ENCODE peak calls at places on chromosomes 13 and 19, in ten cellular contexts. One of them, this sample, is unnamed. For H3K4me1, the result is how much of the 10 kb centered on the place peaks cover.

GRCh38 chr13:110163020-110163658 is 143.8 kb downstream of the COL4A1 start:
- DNase-seq in PC-3: no peak
- DNase-seq in transverse colon: no peak
- DNase-seq in trophoblast cell: peak
- DNase-seq in left ventricle myocardium inferior: no peak
- DNase-seq in keratinocyte: no peak
- DNase-seq in right cardiac atrium: no peak
- DNase-seq in small intestine: no peak
- DNase-seq in testis: no peak
- DNase-seq in hepatocyte: no peak
- DNase-seq in this sample: no peak

GRCh38 chr13:28658796-28659610 is at the start of gene POMP:
- DNase-seq in PC-3: peak
- DNase-seq in transverse colon: peak
- DNase-seq in trophoblast cell: peak
- DNase-seq in left ventricle myocardium inferior: peak
- DNase-seq in keratinocyte: peak
- DNase-seq in right cardiac atrium: peak
- DNase-seq in small intestine: peak
- DNase-seq in testis: peak
- DNase-seq in hepatocyte: peak
- DNase-seq in this sample: peak

GRCh38 chr19:49626243-49626642 is 13.7 kb downstream of the RRAS start:
- DNase-seq in PC-3: no peak
- DNase-seq in transverse colon: no peak
- DNase-seq in trophoblast cell: no peak
- DNase-seq in left ventricle myocardium inferior: no peak
- DNase-seq in keratinocyte: no peak
- DNase-seq in right cardiac atrium: no peak
- DNase-seq in small intestine: no peak
- DNase-seq in testis: no peak
- DNase-seq in hepatocyte: no peak
- DNase-seq in this sample: no peak

GRCh38 chr13:109096101-109096500 is 466.7 kb downstream of the MYO16 start:
- DNase-seq in PC-3: no peak
- DNase-seq in transverse colon: no peak
- DNase-seq in trophoblast cell: no peak
- DNase-seq in left ventricle myocardium inferior: no peak
- DNase-seq in keratinocyte: no peak
- DNase-seq in right cardiac atrium: no peak
- DNase-seq in small intestine: no peak
- DNase-seq in testis: no peak
- DNase-seq in hepatocyte: no peak
- DNase-seq in this sample: no peak

GRCh38 chr13:100601716-100602115 is 13.1 kb upstream of the GGACT start:
- DNase-seq in PC-3: no peak
- DNase-seq in transverse colon: no peak
- DNase-seq in trophoblast cell: no peak
- DNase-seq in left ventricle myocardium inferior: no peak
- DNase-seq in keratinocyte: no peak
- DNase-seq in right cardiac atrium: no peak
- DNase-seq in small intestine: no peak
- DNase-seq in testis: no peak
- DNase-seq in hepatocyte: no peak
- DNase-seq in this sample: no peak

GRCh38 chr13:46648166-46648607 is 95.2 kb downstream of the LRCH1 start:
- DNase-seq in PC-3: peak
- DNase-seq in transverse colon: peak
- DNase-seq in trophoblast cell: peak
- DNase-seq in left ventricle myocardium inferior: no peak
- DNase-seq in keratinocyte: no peak
- DNase-seq in right cardiac atrium: no peak
- DNase-seq in small intestine: peak
- DNase-seq in testis: no peak
- DNase-seq in hepatocyte: peak
- DNase-seq in this sample: no peak

GRCh38 chr13:98142427-98143156 is at the start of gene FARP1:
- DNase-seq in PC-3: peak
- DNase-seq in transverse colon: peak
- DNase-seq in trophoblast cell: peak
- DNase-seq in left ventricle myocardium inferior: peak
- DNase-seq in keratinocyte: no peak
- DNase-seq in right cardiac atrium: peak
- DNase-seq in small intestine: peak
- DNase-seq in testis: peak
- DNase-seq in hepatocyte: peak
- DNase-seq in this sample: peak

GRCh38 chr19:42075364-42075615 is 676 bp upstream of the ZNF574 start:
- DNase-seq in PC-3: no peak
- DNase-seq in transverse colon: no peak
- DNase-seq in trophoblast cell: no peak
- DNase-seq in left ventricle myocardium inferior: no peak
- DNase-seq in keratinocyte: no peak
- DNase-seq in right cardiac atrium: no peak
- DNase-seq in small intestine: no peak
- DNase-seq in testis: no peak
- DNase-seq in hepatocyte: no peak
- DNase-seq in this sample: no peak

GRCh38 chr19:46674416-46675178 is 13.6 kb upstream of the DACT3 start:
- DNase-seq in PC-3: peak
- DNase-seq in transverse colon: no peak
- DNase-seq in trophoblast cell: no peak
- DNase-seq in left ventricle myocardium inferior: no peak
- DNase-seq in keratinocyte: no peak
- DNase-seq in right cardiac atrium: peak
- DNase-seq in small intestine: no peak
- DNase-seq in testis: peak
- DNase-seq in hepatocyte: no peak
- DNase-seq in this sample: no peak

GRCh38 chr19:33747273-33747672 is 49.4 kb upstream of the KCTD15 start:
- DNase-seq in PC-3: no peak
- DNase-seq in transverse colon: no peak
- DNase-seq in trophoblast cell: no peak
- DNase-seq in left ventricle myocardium inferior: no peak
- DNase-seq in keratinocyte: no peak
- DNase-seq in right cardiac atrium: no peak
- DNase-seq in small intestine: no peak
- DNase-seq in testis: no peak
- DNase-seq in hepatocyte: no peak
- DNase-seq in this sample: no peak

GRCh38 chr19:21655540-21656126 is 111.7 kb downstream of the ZNF100 start:
- DNase-seq in PC-3: no peak
- DNase-seq in transverse colon: no peak
- DNase-seq in trophoblast cell: peak
- DNase-seq in left ventricle myocardium inferior: no peak
- DNase-seq in keratinocyte: no peak
- DNase-seq in right cardiac atrium: no peak
- DNase-seq in small intestine: no peak
- DNase-seq in testis: no peak
- DNase-seq in hepatocyte: no peak
- DNase-seq in this sample: no peak

GRCh38 chr19:18978616-18979015 is 37.6 kb upstream of the HOMER3 start:
- DNase-seq in PC-3: no peak
- DNase-seq in transverse colon: no peak
- DNase-seq in trophoblast cell: no peak
- DNase-seq in left ventricle myocardium inferior: no peak
- DNase-seq in keratinocyte: no peak
- DNase-seq in right cardiac atrium: no peak
- DNase-seq in small intestine: no peak
- DNase-seq in testis: no peak
- DNase-seq in hepatocyte: no peak
- DNase-seq in this sample: no peak

GRCh38 chr19:47069795-47070194 is 21.4 kb upstream of the TMEM160 start:
- DNase-seq in PC-3: no peak
- DNase-seq in transverse colon: no peak
- DNase-seq in trophoblast cell: no peak
- DNase-seq in left ventricle myocardium inferior: no peak
- DNase-seq in keratinocyte: no peak
- DNase-seq in right cardiac atrium: peak
- DNase-seq in small intestine: no peak
- DNase-seq in testis: no peak
- DNase-seq in hepatocyte: no peak
- DNase-seq in this sample: no peak

GRCh38 chr19:1854542-1855039 is 6.3 kb upstream of the REXO1 start:
- DNase-seq in PC-3: no peak
- DNase-seq in transverse colon: peak
- DNase-seq in trophoblast cell: no peak
- DNase-seq in left ventricle myocardium inferior: peak
- DNase-seq in keratinocyte: no peak
- DNase-seq in right cardiac atrium: peak
- DNase-seq in small intestine: no peak
- DNase-seq in testis: no peak
- DNase-seq in hepatocyte: no peak
- DNase-seq in this sample: no peak

GRCh38 chr13:51981355-51981754 is 29.9 kb downstream of the ATP7B start:
- DNase-seq in PC-3: no peak
- DNase-seq in transverse colon: no peak
- DNase-seq in trophoblast cell: peak
- DNase-seq in left ventricle myocardium inferior: no peak
- DNase-seq in keratinocyte: no peak
- DNase-seq in right cardiac atrium: no peak
- DNase-seq in small intestine: no peak
- DNase-seq in testis: no peak
- DNase-seq in hepatocyte: no peak
- DNase-seq in this sample: no peak

GRCh38 chr13:51977606-51978005 is 33.6 kb downstream of the ATP7B start:
- DNase-seq in PC-3: no peak
- DNase-seq in transverse colon: no peak
- DNase-seq in trophoblast cell: no peak
- DNase-seq in left ventricle myocardium inferior: no peak
- DNase-seq in keratinocyte: no peak
- DNase-seq in right cardiac atrium: no peak
- DNase-seq in small intestine: no peak
- DNase-seq in testis: no peak
- DNase-seq in hepatocyte: no peak
- DNase-seq in this sample: no peak

GRCh38 chr13:51976890-51977289 is 34.4 kb downstream of the ATP7B start:
- DNase-seq in PC-3: no peak
- DNase-seq in transverse colon: no peak
- DNase-seq in trophoblast cell: no peak
- DNase-seq in left ventricle myocardium inferior: no peak
- DNase-seq in keratinocyte: no peak
- DNase-seq in right cardiac atrium: no peak
- DNase-seq in small intestine: no peak
- DNase-seq in testis: no peak
- DNase-seq in hepatocyte: no peak
- DNase-seq in this sample: no peak

GRCh38 chr13:51978836-51979556 is 32.3 kb downstream of the ATP7B start:
- DNase-seq in PC-3: no peak
- DNase-seq in transverse colon: peak
- DNase-seq in trophoblast cell: no peak
- DNase-seq in left ventricle myocardium inferior: no peak
- DNase-seq in keratinocyte: no peak
- DNase-seq in right cardiac atrium: peak
- DNase-seq in small intestine: peak
- DNase-seq in testis: no peak
- DNase-seq in hepatocyte: peak
- DNase-seq in this sample: no peak

GRCh38 chr13:51980918-51981317 is 30.3 kb downstream of the ATP7B start:
- DNase-seq in PC-3: no peak
- DNase-seq in transverse colon: no peak
- DNase-seq in trophoblast cell: peak
- DNase-seq in left ventricle myocardium inferior: no peak
- DNase-seq in keratinocyte: no peak
- DNase-seq in right cardiac atrium: no peak
- DNase-seq in small intestine: no peak
- DNase-seq in testis: no peak
- DNase-seq in hepatocyte: no peak
- DNase-seq in this sample: no peak
- H3K4me1 ChIP-seq in PC-3: under half
- H3K4me1 ChIP-seq in transverse colon: under half
- H3K4me1 ChIP-seq in trophoblast cell: under half
- H3K4me1 ChIP-seq in left ventricle myocardium inferior: under half
- H3K4me1 ChIP-seq in keratinocyte: under half
- H3K4me1 ChIP-seq in right cardiac atrium: under half
- H3K4me1 ChIP-seq in small intestine: under half
- H3K4me1 ChIP-seq in testis: under half
- H3K4me1 ChIP-seq in hepatocyte: under half
- H3K4me1 ChIP-seq in this sample: under half

GRCh38 chr19:35117017-35117570 is 1.5 kb downstream of the FXYD3 start:
- DNase-seq in PC-3: no peak
- DNase-seq in transverse colon: no peak
- DNase-seq in trophoblast cell: no peak
- DNase-seq in left ventricle myocardium inferior: no peak
- DNase-seq in keratinocyte: no peak
- DNase-seq in right cardiac atrium: peak
- DNase-seq in small intestine: no peak
- DNase-seq in testis: no peak
- DNase-seq in hepatocyte: no peak
- DNase-seq in this sample: no peak
- H3K4me3 ChIP-seq in PC-3: peak
- H3K4me3 ChIP-seq in transverse colon: peak
- H3K4me3 ChIP-seq in trophoblast cell: no peak
- H3K4me3 ChIP-seq in left ventricle myocardium inferior: peak
- H3K4me3 ChIP-seq in keratinocyte: peak
- H3K4me3 ChIP-seq in right cardiac atrium: no peak
- H3K4me3 ChIP-seq in small intestine: peak
- H3K4me3 ChIP-seq in testis: no peak
- H3K4me3 ChIP-seq in hepatocyte: peak
- H3K4me3 ChIP-seq in this sample: no peak

DNA sequence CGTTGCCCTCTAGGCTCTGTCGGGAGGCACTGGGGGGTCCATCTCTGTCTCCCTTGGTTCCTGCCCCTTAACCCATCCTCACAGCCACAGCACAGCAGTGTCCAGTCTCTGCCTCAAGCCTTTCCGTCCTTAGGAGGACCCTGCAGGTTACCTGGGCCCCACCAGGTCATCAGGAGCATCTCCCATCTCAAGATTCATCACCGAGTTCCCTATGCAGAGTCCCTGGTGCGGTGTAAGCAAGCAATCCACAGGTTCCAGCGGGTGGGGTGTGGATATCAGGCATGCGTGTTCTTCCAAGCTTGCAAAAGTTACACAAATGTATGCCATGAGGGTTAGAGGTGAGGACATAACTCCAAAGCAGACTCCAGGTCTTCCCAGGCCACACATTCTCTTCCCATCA is 20.9 kb upstream of the GAS6 start:
- DNase-seq in PC-3: no peak
- DNase-seq in transverse colon: no peak
- DNase-seq in trophoblast cell: no peak
- DNase-seq in left ventricle myocardium inferior: no peak
- DNase-seq in keratinocyte: no peak
- DNase-seq in right cardiac atrium: no peak
- DNase-seq in small intestine: no peak
- DNase-seq in testis: no peak
- DNase-seq in hepatocyte: no peak
- DNase-seq in this sample: no peak
- H3K4me1 ChIP-seq in PC-3: under half
- H3K4me1 ChIP-seq in transverse colon: under half
- H3K4me1 ChIP-seq in trophoblast cell: under half
- H3K4me1 ChIP-seq in left ventricle myocardium inferior: half or more
- H3K4me1 ChIP-seq in keratinocyte: under half
- H3K4me1 ChIP-seq in right cardiac atrium: under half
- H3K4me1 ChIP-seq in small intestine: under half
- H3K4me1 ChIP-seq in testis: under half
- H3K4me1 ChIP-seq in hepatocyte: under half
- H3K4me1 ChIP-seq in this sample: under half

DNA sequence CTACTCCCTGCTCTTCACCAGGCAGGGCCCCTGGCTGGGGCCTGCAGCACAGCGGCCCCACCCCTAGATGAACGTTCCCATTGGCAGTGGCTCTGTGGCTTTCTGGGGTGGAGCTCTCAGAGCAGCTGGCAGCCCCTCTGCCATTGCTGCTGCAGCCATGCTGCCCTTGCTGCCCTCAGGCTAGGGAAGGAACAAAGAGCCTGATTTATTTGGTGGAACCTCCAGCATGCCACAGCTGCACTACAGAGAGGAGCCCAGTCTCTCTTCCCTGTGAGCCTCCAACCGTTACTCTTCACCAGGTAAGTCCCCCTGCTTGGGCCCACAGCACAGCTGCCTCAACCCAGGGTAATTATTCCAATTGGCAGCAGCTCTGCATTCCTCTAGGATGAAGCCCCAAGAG is 5.7 kb downstream of the SIGLEC6 start:
- DNase-seq in PC-3: no peak
- DNase-seq in transverse colon: no peak
- DNase-seq in trophoblast cell: no peak
- DNase-seq in left ventricle myocardium inferior: no peak
- DNase-seq in keratinocyte: no peak
- DNase-seq in right cardiac atrium: no peak
- DNase-seq in small intestine: no peak
- DNase-seq in testis: no peak
- DNase-seq in hepatocyte: no peak
- DNase-seq in this sample: no peak
- H3K4me3 ChIP-seq in PC-3: no peak
- H3K4me3 ChIP-seq in transverse colon: no peak
- H3K4me3 ChIP-seq in trophoblast cell: no peak
- H3K4me3 ChIP-seq in left ventricle myocardium inferior: no peak
- H3K4me3 ChIP-seq in keratinocyte: no peak
- H3K4me3 ChIP-seq in right cardiac atrium: no peak
- H3K4me3 ChIP-seq in small intestine: no peak
- H3K4me3 ChIP-seq in testis: no peak
- H3K4me3 ChIP-seq in hepatocyte: no peak
- H3K4me3 ChIP-seq in this sample: no peak